ENCODE peak calls at places on chromosome X, in seven cellular contexts. L is neuronal stem cell, T is pancreas, I is heart left ventricle, K is left ventricle myocardium inferior, C is sigmoid colon, U is uterus. P is an unnamed sample. For H3K27me3, the result is how much of the 10 kb centered on the place peaks cover.

GRCh38 chrX:15605233-15605632 is 4.5 kb upstream of the ACE2 start:
- DNase-seq in K (no peak), U (no peak), I (no peak), C (no peak), T (no peak), L (no peak), P (no peak)

GRCh38 chrX:69506617-69507499 is 2.7 kb downstream of the NALF2 start:
- DNase-seq in U (no peak), I (no peak), K (no peak), C (no peak), T (no peak), L (no peak), P (no peak)

GRCh38 chrX:11619426-11619825 is 46.3 kb downstream of the ARHGAP6 start:
- DNase-seq in L (no peak), U (peak), I (no peak), K (no peak), C (no peak), T (no peak), P (no peak)

GRCh38 chrX:31301203-31301602 is 229.4 kb upstream of the FTHL17 start:
- DNase-seq in L (no peak), C (no peak), K (no peak), T (no peak), U (no peak), I (no peak), P (no peak)

GRCh38 chrX:46713672-46714487 is 45.0 kb downstream of the SLC9A7 start:
- DNase-seq in I (no peak), T (no peak), K (no peak), C (no peak), L (no peak), U (no peak), P (no peak)

GRCh38 chrX:23118890-23119527 is 119.2 kb downstream of the DDX53 start:
- DNase-seq in U (no peak), T (no peak), C (no peak), K (no peak), I (no peak), L (no peak), P (no peak)

GRCh38 chrX:150899191-150899757 is 806 bp upstream of the CD99L2 start:
- DNase-seq in I (peak), U (peak), T (peak), C (peak), L (no peak), K (peak), P (peak)

GRCh38 chrX:150036181-150036580 is 97.9 kb upstream of the EOLA2 start:
- DNase-seq in U (no peak), L (no peak), K (no peak), C (no peak), T (no peak), I (no peak), P (no peak)

GRCh38 chrX:68238568-68238967 is 194.7 kb downstream of the OPHN1 start:
- DNase-seq in T (no peak), I (no peak), C (no peak), L (no peak), U (no peak), K (no peak), P (no peak)

GRCh38 chrX:43878902-43879526 is 3.2 kb downstream of the MAOB start:
- DNase-seq in C (no peak), I (no peak), T (no peak), U (peak), K (no peak), L (no peak), P (no peak)

GRCh38 chrX:115565888-115566287 is 4.9 kb downstream of the PLS3 start:
- DNase-seq in C (no peak), T (no peak), U (no peak), L (no peak), I (no peak), K (no peak), P (no peak)
- H3K27ac ChIP-seq in C (no peak), T (no peak), U (no peak), L (no peak), I (no peak), K (no peak), P (no peak)

GRCh38 chrX:135435933-135436332 is 14.2 kb downstream of the SMIM10L2A start:
- DNase-seq in U (no peak), L (no peak), K (no peak), I (no peak), T (no peak), C (no peak), P (no peak)

GRCh38 chrX:135435139-135435922 is 13.6 kb downstream of the SMIM10L2A start:
- DNase-seq in K (no peak), L (no peak), C (no peak), U (no peak), I (no peak), T (no peak), P (no peak)

GRCh38 chrX:135433531-135434257 is 11.9 kb downstream of the SMIM10L2A start:
- DNase-seq in I (no peak), K (no peak), L (no peak), T (no peak), U (no peak), C (no peak), P (no peak)

GRCh38 chrX:135432881-135433521 is 11.3 kb downstream of the SMIM10L2A start:
- DNase-seq in I (no peak), C (no peak), U (no peak), T (no peak), L (no peak), K (no peak), P (peak)

GRCh38 chrX:135434258-135435138 is 12.8 kb downstream of the SMIM10L2A start:
- DNase-seq in I (no peak), L (no peak), C (no peak), U (no peak), K (no peak), T (no peak), P (no peak)
- H3K27me3 ChIP-seq in I (under half), L (under half), C (under half), U (under half), K (under half), T (under half), P (under half)

DNA sequence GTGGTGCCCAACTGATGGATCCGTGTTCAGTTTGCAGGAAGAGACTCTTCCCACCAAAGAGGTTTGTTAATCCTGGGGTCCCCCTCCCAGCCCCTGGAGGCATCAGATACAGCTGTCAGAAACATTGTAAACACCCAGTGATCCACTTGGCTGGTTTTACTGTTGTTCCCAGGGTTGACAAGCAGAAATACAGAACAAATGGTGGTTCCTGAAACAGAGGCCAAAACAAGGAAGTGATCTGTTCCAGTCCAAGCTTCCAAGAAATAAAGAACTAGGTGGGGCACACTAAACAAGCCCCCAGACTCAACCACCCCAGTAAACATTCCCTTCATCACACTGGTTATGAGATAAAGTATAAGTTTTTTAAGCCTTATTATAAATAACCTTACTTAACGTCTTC is 1.4 kb downstream of the TMLHE start:
- DNase-seq in C (no peak), T (no peak), I (no peak), K (no peak), L (no peak), U (no peak), P (no peak)
- H3K4me3 ChIP-seq in C (peak), T (peak), I (no peak), K (peak), L (no peak), U (no peak), P (peak)

DNA sequence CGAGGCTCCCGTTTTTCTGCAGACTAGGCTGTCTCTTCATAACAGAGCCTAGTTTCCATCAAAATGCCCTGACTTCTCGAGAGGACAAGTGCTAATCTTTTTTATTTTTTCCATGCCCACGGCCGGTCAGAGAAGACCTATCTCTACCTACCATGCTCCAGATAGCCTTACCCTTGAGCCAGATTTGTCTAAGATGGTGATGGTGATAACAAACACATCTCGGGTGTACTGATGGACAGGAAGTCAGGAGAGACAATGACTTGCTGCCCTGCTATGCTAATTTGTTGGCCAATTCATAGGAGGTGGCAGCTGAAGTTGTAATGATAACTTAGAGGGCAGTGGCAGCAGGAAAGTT is 42.2 kb upstream of the NKRF start:
- DNase-seq in C (no peak), K (no peak), U (no peak), T (no peak), I (no peak), L (no peak), P (no peak)
- H3K27ac ChIP-seq in C (no peak), K (no peak), U (no peak), T (no peak), I (no peak), L (no peak), P (no peak)